ENCODE peak calls at places on chromosomes 13 and 19, in five cellular contexts. One of them, this sample, is unnamed.

GRCh38 chr19:42280761-42281174 is 11.7 kb downstream of the CIC start:
- DNase-seq in Peyer's patch: peak; percentile 52
- DNase-seq in stimulated activated CD4-positive, alpha-beta T cell treated with anti-CD3 and anti-CD28 coated beads, Interleukin-4, amount 100 ng/mL, for 48 hours: no peak
- DNase-seq in WERI-Rb-1: no peak
- DNase-seq in ovary: peak; percentile 85
- DNase-seq in this sample: no peak

GRCh38 chr19:41940443-41941409 is 12.5 kb upstream of the ERFL start:
- DNase-seq in stimulated activated CD4-positive, alpha-beta T cell treated with anti-CD3 and anti-CD28 coated beads, Interleukin-4, amount 100 ng/mL, for 48 hours: no peak
- DNase-seq in ovary: no peak
- DNase-seq in Peyer's patch: no peak
- DNase-seq in WERI-Rb-1: peak; percentile 57
- DNase-seq in this sample: no peak

GRCh38 chr13:112012004-112012704 is 54.8 kb upstream of the SOX1 start:
- DNase-seq in WERI-Rb-1: no peak
- DNase-seq in Peyer's patch: no peak
- DNase-seq in stimulated activated CD4-positive, alpha-beta T cell treated with anti-CD3 and anti-CD28 coated beads, Interleukin-4, amount 100 ng/mL, for 48 hours: no peak
- DNase-seq in ovary: no peak
- DNase-seq in this sample: no peak

GRCh38 chr19:23851966-23852365 is 62.7 kb upstream of the ZNF726 start:
- DNase-seq in stimulated activated CD4-positive, alpha-beta T cell treated with anti-CD3 and anti-CD28 coated beads, Interleukin-4, amount 100 ng/mL, for 48 hours: no peak
- DNase-seq in WERI-Rb-1: no peak
- DNase-seq in Peyer's patch: no peak
- DNase-seq in ovary: no peak
- DNase-seq in this sample: no peak

GRCh38 chr13:114128624-114129522 is 3.5 kb downstream of the RASA3 start:
- DNase-seq in Peyer's patch: peak; percentile 90
- DNase-seq in stimulated activated CD4-positive, alpha-beta T cell treated with anti-CD3 and anti-CD28 coated beads, Interleukin-4, amount 100 ng/mL, for 48 hours: peak; percentile 87
- DNase-seq in WERI-Rb-1: no peak
- DNase-seq in ovary: peak; percentile 51
- DNase-seq in this sample: peak; percentile 98

GRCh38 chr19:33476151-33476707 is 45.4 kb downstream of the PEPD start:
- DNase-seq in WERI-Rb-1: no peak
- DNase-seq in ovary: no peak
- DNase-seq in stimulated activated CD4-positive, alpha-beta T cell treated with anti-CD3 and anti-CD28 coated beads, Interleukin-4, amount 100 ng/mL, for 48 hours: no peak
- DNase-seq in Peyer's patch: no peak
- DNase-seq in this sample: no peak

GRCh38 chr13:51518847-51519246 is 65.4 kb upstream of the WDFY2 start:
- DNase-seq in Peyer's patch: no peak
- DNase-seq in WERI-Rb-1: no peak
- DNase-seq in stimulated activated CD4-positive, alpha-beta T cell treated with anti-CD3 and anti-CD28 coated beads, Interleukin-4, amount 100 ng/mL, for 48 hours: no peak
- DNase-seq in ovary: no peak
- DNase-seq in this sample: no peak

GRCh38 chr13:109088528-109088927 is 459.1 kb downstream of the MYO16 start:
- DNase-seq in Peyer's patch: no peak
- DNase-seq in WERI-Rb-1: no peak
- DNase-seq in stimulated activated CD4-positive, alpha-beta T cell treated with anti-CD3 and anti-CD28 coated beads, Interleukin-4, amount 100 ng/mL, for 48 hours: no peak
- DNase-seq in ovary: no peak
- DNase-seq in this sample: no peak

GRCh38 chr13:48448963-48449614 is 36.2 kb upstream of the LPAR6 start:
- DNase-seq in stimulated activated CD4-positive, alpha-beta T cell treated with anti-CD3 and anti-CD28 coated beads, Interleukin-4, amount 100 ng/mL, for 48 hours: no peak
- DNase-seq in WERI-Rb-1: no peak
- DNase-seq in Peyer's patch: no peak
- DNase-seq in ovary: no peak
- DNase-seq in this sample: peak; percentile 54

GRCh38 chr19:41324921-41325639 is 15.1 kb downstream of the CCDC97 start:
- DNase-seq in ovary: peak; percentile 80
- DNase-seq in WERI-Rb-1: peak; percentile 66
- DNase-seq in stimulated activated CD4-positive, alpha-beta T cell treated with anti-CD3 and anti-CD28 coated beads, Interleukin-4, amount 100 ng/mL, for 48 hours: no peak
- DNase-seq in Peyer's patch: peak; percentile 61
- DNase-seq in this sample: no peak

GRCh38 chr13:25153736-25154135 is 18.4 kb downstream of the AMER2 start:
- DNase-seq in WERI-Rb-1: no peak
- DNase-seq in Peyer's patch: no peak
- DNase-seq in ovary: no peak
- DNase-seq in stimulated activated CD4-positive, alpha-beta T cell treated with anti-CD3 and anti-CD28 coated beads, Interleukin-4, amount 100 ng/mL, for 48 hours: no peak
- DNase-seq in this sample: no peak

GRCh38 chr19:23286477-23286876 is 36.3 kb upstream of the ZNF724 start:
- DNase-seq in stimulated activated CD4-positive, alpha-beta T cell treated with anti-CD3 and anti-CD28 coated beads, Interleukin-4, amount 100 ng/mL, for 48 hours: no peak
- DNase-seq in Peyer's patch: no peak
- DNase-seq in WERI-Rb-1: peak; percentile 21
- DNase-seq in ovary: no peak
- DNase-seq in this sample: no peak

GRCh38 chr19:35015576-35016351 is 14.5 kb upstream of the SCN1B start:
- DNase-seq in Peyer's patch: no peak
- DNase-seq in WERI-Rb-1: no peak
- DNase-seq in ovary: no peak
- DNase-seq in stimulated activated CD4-positive, alpha-beta T cell treated with anti-CD3 and anti-CD28 coated beads, Interleukin-4, amount 100 ng/mL, for 48 hours: no peak
- DNase-seq in this sample: no peak

GRCh38 chr13:41762796-41763195 is 198.1 kb downstream of the VWA8 start:
- DNase-seq in ovary: no peak
- DNase-seq in stimulated activated CD4-positive, alpha-beta T cell treated with anti-CD3 and anti-CD28 coated beads, Interleukin-4, amount 100 ng/mL, for 48 hours: no peak
- DNase-seq in WERI-Rb-1: no peak
- DNase-seq in Peyer's patch: no peak
- DNase-seq in this sample: no peak

GRCh38 chr19:2532252-2533071 is 56.5 kb downstream of the GADD45B start:
- DNase-seq in ovary: no peak
- DNase-seq in stimulated activated CD4-positive, alpha-beta T cell treated with anti-CD3 and anti-CD28 coated beads, Interleukin-4, amount 100 ng/mL, for 48 hours: no peak
- DNase-seq in Peyer's patch: no peak
- DNase-seq in WERI-Rb-1: no peak
- DNase-seq in this sample: no peak

GRCh38 chr19:3102239-3103140 is 8.3 kb downstream of the GNA11 start:
- DNase-seq in Peyer's patch: no peak
- DNase-seq in WERI-Rb-1: no peak
- DNase-seq in stimulated activated CD4-positive, alpha-beta T cell treated with anti-CD3 and anti-CD28 coated beads, Interleukin-4, amount 100 ng/mL, for 48 hours: no peak
- DNase-seq in ovary: no peak
- DNase-seq in this sample: no peak

GRCh38 chr13:72692884-72693514 is 34.4 kb downstream of the MZT1 start:
- DNase-seq in WERI-Rb-1: no peak
- DNase-seq in Peyer's patch: no peak
- DNase-seq in stimulated activated CD4-positive, alpha-beta T cell treated with anti-CD3 and anti-CD28 coated beads, Interleukin-4, amount 100 ng/mL, for 48 hours: no peak
- DNase-seq in ovary: no peak
- DNase-seq in this sample: no peak

GRCh38 chr19:51372649-51373504 is at the start of gene NKG7:
- DNase-seq in stimulated activated CD4-positive, alpha-beta T cell treated with anti-CD3 and anti-CD28 coated beads, Interleukin-4, amount 100 ng/mL, for 48 hours: peak; percentile 80
- DNase-seq in Peyer's patch: peak; percentile 44
- DNase-seq in WERI-Rb-1: no peak
- DNase-seq in ovary: no peak
- DNase-seq in this sample: peak; percentile 97

GRCh38 chr13:114173261-114173660 is 5.8 kb upstream of the CFAP97D2 start:
- DNase-seq in WERI-Rb-1: no peak
- DNase-seq in Peyer's patch: no peak
- DNase-seq in stimulated activated CD4-positive, alpha-beta T cell treated with anti-CD3 and anti-CD28 coated beads, Interleukin-4, amount 100 ng/mL, for 48 hours: no peak
- DNase-seq in ovary: no peak
- DNase-seq in this sample: no peak

GRCh38 chr19:31113250-31113685 is 236.0 kb downstream of the TSHZ3 start:
- DNase-seq in Peyer's patch: no peak
- DNase-seq in stimulated activated CD4-positive, alpha-beta T cell treated with anti-CD3 and anti-CD28 coated beads, Interleukin-4, amount 100 ng/mL, for 48 hours: no peak
- DNase-seq in WERI-Rb-1: no peak
- DNase-seq in ovary: no peak
- DNase-seq in this sample: no peak

GRCh38 chr13:102400619-102401125 is 1.2 kb downstream of the FGF14 start:
- DNase-seq in stimulated activated CD4-positive, alpha-beta T cell treated with anti-CD3 and anti-CD28 coated beads, Interleukin-4, amount 100 ng/mL, for 48 hours: no peak
- DNase-seq in WERI-Rb-1: peak; percentile 32
- DNase-seq in Peyer's patch: no peak
- DNase-seq in ovary: no peak
- DNase-seq in this sample: no peak

GRCh38 chr13:46475586-46475991 is 77.4 kb upstream of the LRCH1 start:
- DNase-seq in ovary: no peak
- DNase-seq in Peyer's patch: no peak
- DNase-seq in WERI-Rb-1: no peak
- DNase-seq in stimulated activated CD4-positive, alpha-beta T cell treated with anti-CD3 and anti-CD28 coated beads, Interleukin-4, amount 100 ng/mL, for 48 hours: no peak
- DNase-seq in this sample: no peak

GRCh38 chr19:33193864-33194362 is at the start of gene LRP3:
- DNase-seq in WERI-Rb-1: peak; percentile 69
- DNase-seq in Peyer's patch: no peak
- DNase-seq in ovary: peak; percentile 61
- DNase-seq in stimulated activated CD4-positive, alpha-beta T cell treated with anti-CD3 and anti-CD28 coated beads, Interleukin-4, amount 100 ng/mL, for 48 hours: no peak
- DNase-seq in this sample: no peak

GRCh38 chr13:39451860-39452301 is 151.1 kb downstream of the LHFPL6 start:
- DNase-seq in stimulated activated CD4-positive, alpha-beta T cell treated with anti-CD3 and anti-CD28 coated beads, Interleukin-4, amount 100 ng/mL, for 48 hours: no peak
- DNase-seq in WERI-Rb-1: peak; percentile 57
- DNase-seq in ovary: peak; percentile 36
- DNase-seq in Peyer's patch: no peak
- DNase-seq in this sample: peak; percentile 98

GRCh38 chr19:13847033-13847899 is 29.7 kb upstream of the NANOS3 start:
- DNase-seq in WERI-Rb-1: peak; percentile 87
- DNase-seq in Peyer's patch: peak; percentile 82
- DNase-seq in ovary: peak; percentile 96
- DNase-seq in stimulated activated CD4-positive, alpha-beta T cell treated with anti-CD3 and anti-CD28 coated beads, Interleukin-4, amount 100 ng/mL, for 48 hours: peak; percentile 84
- DNase-seq in this sample: peak; percentile 67

GRCh38 chr19:41588497-41589209 is 12.7 kb downstream of the CEACAM21 start:
- DNase-seq in WERI-Rb-1: no peak
- DNase-seq in Peyer's patch: no peak
- DNase-seq in ovary: no peak
- DNase-seq in stimulated activated CD4-positive, alpha-beta T cell treated with anti-CD3 and anti-CD28 coated beads, Interleukin-4, amount 100 ng/mL, for 48 hours: no peak
- DNase-seq in this sample: no peak

GRCh38 chr13:56351041-56351440 is 789.7 kb upstream of the PRR20A start:
- DNase-seq in ovary: no peak
- DNase-seq in WERI-Rb-1: no peak
- DNase-seq in stimulated activated CD4-positive, alpha-beta T cell treated with anti-CD3 and anti-CD28 coated beads, Interleukin-4, amount 100 ng/mL, for 48 hours: no peak
- DNase-seq in Peyer's patch: no peak
- DNase-seq in this sample: no peak

GRCh38 chr13:29540799-29541198 is 54.7 kb downstream of the SLC7A1 start:
- DNase-seq in Peyer's patch: no peak
- DNase-seq in WERI-Rb-1: no peak
- DNase-seq in stimulated activated CD4-positive, alpha-beta T cell treated with anti-CD3 and anti-CD28 coated beads, Interleukin-4, amount 100 ng/mL, for 48 hours: no peak
- DNase-seq in ovary: no peak
- DNase-seq in this sample: no peak

GRCh38 chr13:48532146-48532472 is 771 bp downstream of the RCBTB2 start:
- DNase-seq in stimulated activated CD4-positive, alpha-beta T cell treated with anti-CD3 and anti-CD28 coated beads, Interleukin-4, amount 100 ng/mL, for 48 hours: no peak
- DNase-seq in WERI-Rb-1: no peak
- DNase-seq in ovary: no peak
- DNase-seq in Peyer's patch: no peak
- DNase-seq in this sample: no peak

This sample was measured in GF-D8.